ENCODE peak calls at places on chromosomes 2 and 18, in five cellular contexts. U is dorsolateral prefrontal cortex, Y is heart left ventricle, N is prostate gland, R is GM23338. G is an unnamed sample.

GRCh38 chr2:69911985-69912563 is 2.8 kb upstream of the MXD1 start:
- DNase-seq in U (no peak), Y (no peak), N (peak; percentile 29), R (peak; percentile 77), G (no peak)

GRCh38 chr2:102050854-102051391 is 59.2 kb downstream of the IL1R2 start:
- DNase-seq in U (no peak), Y (peak; percentile 92), N (peak; percentile 71), R (no peak), G (no peak)

GRCh38 chr2:170339324-170339723 is 161.4 kb downstream of the MYO3B start:
- DNase-seq in U (no peak), Y (no peak), N (no peak), R (no peak), G (no peak)

GRCh38 chr18:63444567-63444966 is 22.3 kb upstream of the VPS4B start:
- DNase-seq in U (no peak), Y (no peak), N (no peak), R (no peak), G (no peak)

GRCh38 chr2:195407782-195408181 is 249.2 kb upstream of the SLC39A10 start:
- DNase-seq in U (no peak), Y (no peak), N (no peak), R (no peak), G (no peak)

GRCh38 chr2:227221120-227221519 is 56.7 kb downstream of the COL4A3 start:
- DNase-seq in U (no peak), Y (no peak), N (no peak), R (peak; percentile 18), G (peak; percentile 48)

GRCh38 chr2:164917296-164917903 is 37.9 kb downstream of the SLC38A11 start:
- DNase-seq in U (no peak), Y (peak; percentile 45), N (peak; percentile 51), R (peak; percentile 59), G (no peak)

GRCh38 chr2:177604291-177605065 is 211.9 kb downstream of the AGPS start:
- DNase-seq in U (no peak), Y (no peak), N (no peak), R (peak; percentile 84), G (no peak)

GRCh38 chr2:165594935-165595255 is 125.4 kb downstream of the CSRNP3 start:
- DNase-seq in U (no peak), Y (no peak), N (no peak), R (no peak), G (no peak)

GRCh38 chr18:2919600-2919999 is 72.8 kb downstream of the EMILIN2 start:
- DNase-seq in U (no peak), Y (no peak), N (no peak), R (no peak), G (no peak)

GRCh38 chr18:9296233-9297006 is 38.2 kb upstream of the TWSG1 start:
- DNase-seq in U (no peak), Y (no peak), N (peak; percentile 12), R (no peak), G (no peak)

GRCh38 chr18:61334491-61334850 is 1.2 kb downstream of the CDH20 start:
- DNase-seq in U (peak; percentile 54), Y (no peak), N (no peak), R (no peak), G (no peak)

GRCh38 chr2:109189751-109190150 is 60.7 kb downstream of the SH3RF3 start:
- DNase-seq in U (no peak), Y (no peak), N (no peak), R (no peak), G (no peak)

GRCh38 chr2:112910219-112910618 is 746 bp upstream of the IL37 start:
- DNase-seq in U (no peak), Y (no peak), N (no peak), R (no peak), G (no peak)

GRCh38 chr18:79919089-79919488 is 32.4 kb downstream of the SLC66A2 start:
- DNase-seq in U (peak; percentile 19), Y (no peak), N (peak; percentile 3), R (no peak), G (no peak)

GRCh38 chr18:7349181-7349837 is 118.4 kb downstream of the LRRC30 start:
- DNase-seq in U (no peak), Y (no peak), N (no peak), R (peak; percentile 16), G (no peak)
- TF ChIP-seq CTCF in U (no peak), Y (no peak), N (no peak), R (peak; percentile 50), G (peak; percentile 3)

DNA sequence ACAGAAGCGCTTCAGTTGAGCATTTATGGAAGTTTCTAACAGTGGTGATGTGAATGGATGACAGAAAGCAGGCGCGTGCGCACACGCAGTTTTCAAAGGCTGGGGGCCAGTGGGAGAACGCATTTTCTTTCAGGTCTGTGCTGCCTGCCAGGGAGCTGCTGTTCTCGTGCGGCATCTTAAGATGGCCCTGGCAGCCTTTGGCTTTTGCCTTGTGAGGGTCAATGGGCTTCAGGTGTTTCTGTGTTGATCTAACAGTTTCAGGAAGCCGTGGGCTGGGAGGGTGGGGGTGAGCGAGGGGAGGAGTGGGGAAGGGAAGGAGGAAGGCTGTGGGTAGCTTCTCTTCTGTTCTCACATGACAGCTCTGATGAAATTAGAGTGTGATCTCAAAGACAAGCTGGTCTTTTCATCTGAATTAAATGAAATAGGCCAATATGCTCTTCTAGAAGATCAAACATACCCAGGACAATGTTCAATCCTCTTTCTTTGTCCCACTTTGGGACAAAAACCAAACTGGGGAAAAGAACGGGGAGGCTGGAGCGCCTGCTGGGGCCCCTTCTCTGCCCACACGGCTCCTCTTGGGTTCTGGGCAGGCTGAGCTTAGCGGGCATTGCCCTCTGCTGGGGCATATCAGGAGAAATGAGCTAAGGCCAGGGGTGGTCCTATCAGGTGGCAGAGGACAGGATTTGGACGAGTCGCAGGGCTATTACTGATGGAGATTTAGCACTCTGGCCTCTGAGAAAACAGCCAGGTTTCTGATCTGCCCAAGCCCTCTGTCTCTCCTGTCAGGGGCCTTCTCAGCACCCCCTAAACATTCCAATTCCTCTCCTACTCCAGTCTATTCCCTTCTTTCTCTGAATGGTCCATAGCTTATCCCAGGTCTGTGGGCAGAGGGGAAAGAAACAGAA is 126.2 kb upstream of the LGALSL start:
- DNase-seq in U (peak; percentile 59), Y (peak; percentile 57), N (peak; percentile 62), R (peak; percentile 50), G (no peak)
- TF ChIP-seq CTCF in U (peak; percentile 71), Y (peak; percentile 46), N (peak; percentile 60), R (peak; percentile 70), G (peak; percentile 59)

DNA sequence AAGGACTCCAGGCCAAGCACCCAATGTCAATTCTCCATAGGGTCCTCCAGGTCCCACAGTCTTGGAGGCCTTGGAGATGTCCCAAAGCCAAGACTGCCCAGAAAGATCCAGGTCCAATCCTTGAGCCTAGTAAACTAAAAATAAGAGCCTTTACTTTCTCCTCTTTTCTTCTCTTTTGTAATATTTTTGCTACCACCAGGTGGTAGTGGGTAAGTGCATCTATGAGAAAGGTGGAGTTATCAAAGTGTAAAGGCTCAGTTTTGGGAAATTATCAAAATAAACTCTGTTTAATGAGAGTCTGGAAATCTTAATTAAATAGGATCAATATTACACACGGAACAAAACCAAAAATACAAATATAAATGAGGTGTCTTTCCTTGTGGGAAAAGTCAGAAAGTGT is 276.4 kb downstream of the ALK start:
- DNase-seq in U (no peak), Y (no peak), N (no peak), R (no peak), G (no peak)
- TF ChIP-seq CTCF in U (no peak), Y (no peak), N (no peak), R (no peak), G (no peak)

DNA sequence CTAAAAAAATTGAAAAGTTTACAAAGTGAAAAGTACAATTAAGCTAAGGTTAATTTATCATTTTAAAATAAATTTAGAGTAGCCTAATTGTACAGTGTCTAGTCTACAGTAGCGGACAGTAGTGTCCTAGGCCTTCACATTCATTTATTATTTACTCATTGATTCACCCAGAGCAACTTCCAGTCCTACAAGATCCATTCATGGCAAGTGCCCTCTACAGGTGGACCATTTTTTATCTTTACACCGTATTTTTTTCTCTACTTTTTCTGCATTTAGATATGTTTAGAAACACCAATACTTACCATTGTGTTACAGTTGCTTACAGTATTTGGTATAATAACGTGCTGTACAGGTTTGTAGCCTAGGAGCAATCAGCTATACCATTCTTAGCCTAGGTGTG is 84.1 kb downstream of the TSN start:
- DNase-seq in U (no peak), Y (no peak), N (no peak), R (no peak), G (no peak)
- TF ChIP-seq CTCF in U (no peak), Y (no peak), N (no peak), R (peak; percentile 24), G (no peak)

GRCh38 chr18:58302811-58303210 is 258.8 kb downstream of the NEDD4L start:
- DNase-seq in U (no peak), Y (no peak), N (no peak), R (no peak), G (no peak)
- TF ChIP-seq CTCF in U (no peak), Y (no peak), N (no peak), R (peak; percentile 34), G (no peak)

DNA sequence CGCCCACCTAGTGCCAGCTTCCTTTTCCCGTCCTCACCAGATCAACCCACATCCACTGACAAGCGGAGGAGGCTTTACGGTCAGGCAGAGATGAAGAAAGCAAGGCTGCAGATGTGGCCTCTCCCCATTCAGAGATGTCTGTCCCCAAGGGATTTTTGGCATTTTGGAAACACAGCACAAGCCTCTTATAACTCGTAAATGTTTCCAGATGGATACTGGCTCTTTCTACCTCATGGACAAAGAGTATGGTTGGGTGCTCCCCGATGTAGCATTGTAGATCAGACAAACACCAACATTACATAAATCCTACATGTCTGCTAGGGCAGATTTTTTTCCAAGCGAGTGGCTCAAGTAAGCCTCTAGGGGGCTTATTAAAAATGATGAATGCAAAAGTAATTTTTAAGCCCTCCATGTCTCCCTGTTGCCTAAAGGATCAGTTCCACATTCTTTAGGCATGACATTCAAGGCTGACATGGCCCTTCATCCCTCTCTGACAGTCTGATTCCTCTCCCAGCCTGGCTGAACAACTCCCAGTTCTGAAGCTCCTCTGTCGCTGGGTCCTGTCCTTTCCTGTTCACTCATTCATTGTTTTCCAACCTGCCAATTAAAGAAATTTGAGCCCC is 11.7 kb downstream of the VIT start:
- DNase-seq in U (no peak), Y (no peak), N (no peak), R (no peak), G (no peak)
- TF ChIP-seq CTCF in U (no peak), Y (no peak), N (no peak), R (peak; percentile 3), G (peak; percentile 7)

GRCh38 chr2:72220170-72220569 is 72.5 kb upstream of the CYP26B1 start:
- DNase-seq in U (no peak), Y (no peak), N (no peak), R (peak; percentile 90), G (no peak)
- TF ChIP-seq CTCF in U (no peak), Y (no peak), N (no peak), R (peak; percentile 58), G (peak; percentile 13)

G was measured in D721Med.